ENCODE peak calls at places on chromosomes 12 and 14, in five cellular contexts. C is lower lobe of right lung, E is M059J, G is A172, B is GM03348. Y is an unnamed sample.

GRCh38 chr12:76471579-76471978 is 88.0 kb downstream of the OSBPL8 start:
- DNase-seq in G (no peak), B (no peak), C (no peak), E (no peak), Y (no peak)

GRCh38 chr12:27779416-27779815 is 617 bp upstream of the KLHL42 start:
- DNase-seq in B (no peak), C (no peak), G (no peak), E (peak), Y (no peak)

GRCh38 chr12:88600272-88600671 is 20.0 kb upstream of the KITLG start:
- DNase-seq in G (peak), B (peak), C (no peak), E (peak), Y (peak)

GRCh38 chr14:103398427-103399195 is 13.4 kb downstream of the MARK3 start:
- DNase-seq in E (peak), B (no peak), G (no peak), C (no peak), Y (no peak)

GRCh38 chr12:131533139-131533538 is 177.8 kb upstream of the SFSWAP start:
- DNase-seq in B (no peak), E (no peak), C (no peak), G (no peak), Y (no peak)

GRCh38 chr14:54981698-54982097 is 45.2 kb downstream of the WDHD1 start:
- DNase-seq in E (no peak), G (no peak), C (no peak), B (peak), Y (no peak)

GRCh38 chr12:93572712-93573551 is 457 bp downstream of the SOCS2 start:
- DNase-seq in B (peak), E (peak), C (peak), G (no peak), Y (no peak)

GRCh38 chr12:12718853-12719252 is 1.7 kb downstream of the CDKN1B start:
- DNase-seq in G (no peak), E (peak), C (no peak), B (no peak), Y (no peak)

GRCh38 chr12:44774815-44775411 is 101.2 kb downstream of the NELL2 start:
- DNase-seq in C (no peak), E (peak), G (no peak), B (peak), Y (no peak)

GRCh38 chr14:73283592-73284379 is 46.5 kb downstream of the PAPLN start:
- DNase-seq in G (peak), B (no peak), E (no peak), C (no peak), Y (no peak)

GRCh38 chr12:3326156-3326849 is 164.7 kb upstream of the PRMT8 start:
- DNase-seq in B (no peak), E (no peak), G (no peak), C (no peak), Y (no peak)

GRCh38 chr12:67991158-67991557 is 1.9 kb downstream of the IFNG-AS1 start:
- DNase-seq in C (no peak), E (no peak), B (no peak), G (no peak), Y (no peak)

GRCh38 chr12:127192391-127192790 is 1074.6 kb upstream of the TMEM132C start:
- DNase-seq in B (no peak), C (no peak), E (no peak), G (no peak), Y (no peak)